ENCODE peak calls at places on chromosomes 6 and 20, in five cellular contexts. M is left ventricle myocardium inferior, O is fibroblast of the aortic adventitia, Z is heart left ventricle, F is prostate gland. N is an unnamed sample.
A peak's percentile ranks its signal among the peaks of the same experiment; 100 is the strongest.

GRCh38 chr20:56624786-56625681 is 4.1 kb upstream of the TFAP2C start:
- DNase-seq in F (no peak), O (no peak), Z (no peak), M (no peak), N (no peak)

GRCh38 chr6:33205172-33206026 is 944 bp downstream of the HSD17B8 start:
- DNase-seq in O (no peak), F (no peak), Z (no peak), M (no peak), N (no peak)

GRCh38 chr6:157223486-157223885 is 99.8 kb downstream of the TMEM242 start:
- DNase-seq in Z (no peak), F (no peak), M (no peak), O (no peak), N (no peak)

GRCh38 chr6:167898673-167899311 is 72.1 kb downstream of the AFDN start:
- DNase-seq in O (peak; percentile 71), F (no peak), M (no peak), Z (no peak), N (no peak)

GRCh38 chr20:38145094-38146075 is 19.7 kb downstream of the TGM2 start:
- DNase-seq in O (peak; percentile 39), M (no peak), F (no peak), Z (no peak), N (no peak)

GRCh38 chr6:24925661-24926060 is 10.1 kb downstream of the RIPOR2 start:
- DNase-seq in M (no peak), O (no peak), F (no peak), Z (no peak), N (no peak)

GRCh38 chr6:106390088-106390487 is 29.6 kb downstream of the CRYBG1 start:
- DNase-seq in F (no peak), M (no peak), Z (no peak), O (no peak), N (no peak)

GRCh38 chr20:43899274-43899878 is 15.3 kb upstream of the TOX2 start:
- DNase-seq in F (no peak), O (no peak), Z (no peak), M (no peak), N (no peak)

GRCh38 chr20:45987108-45987780 is 15.2 kb upstream of the ZNF335 start:
- DNase-seq in F (peak; percentile 38), M (peak; percentile 68), Z (peak; percentile 59), O (peak; percentile 50), N (peak; percentile 67)

GRCh38 chr6:169950558-169950957 is 199.1 kb downstream of the ERMARD start:
- DNase-seq in O (no peak), Z (no peak), F (peak; percentile 36), M (no peak), N (peak; percentile 43)

GRCh38 chr6:132967871-132968270 is 153.5 kb downstream of the RPS12 start:
- DNase-seq in M (no peak), Z (no peak), O (no peak), F (no peak), N (no peak)

GRCh38 chr20:35146299-35146921 is 726 bp downstream of the EDEM2 start:
- DNase-seq in O (no peak), Z (peak; percentile 22), F (no peak), M (no peak), N (peak; percentile 30)

GRCh38 chr6:39344821-39345280 is 22.3 kb upstream of the KCNK16 start:
- DNase-seq in M (no peak), O (peak; percentile 2), F (no peak), Z (no peak), N (no peak)

GRCh38 chr6:16800942-16801341 is 39.7 kb upstream of the ATXN1 start:
- DNase-seq in F (no peak), O (peak; percentile 60), M (no peak), Z (no peak), N (no peak)

GRCh38 chr6:158039571-158040050 is 57.9 kb downstream of the SYNJ2 start:
- DNase-seq in Z (no peak), O (no peak), F (no peak), M (peak; percentile 29), N (no peak)

GRCh38 chr6:4780360-4780812 is 4.2 kb downstream of the CDYL start:
- DNase-seq in Z (no peak), F (no peak), O (peak; percentile 46), M (no peak), N (peak; percentile 11)

GRCh38 chr6:123569575-123569974 is 67.2 kb downstream of the TRDN start:
- DNase-seq in O (no peak), F (no peak), Z (no peak), M (no peak), N (no peak)

GRCh38 chr6:39366875-39367618 is 44.5 kb upstream of the KCNK16 start:
- DNase-seq in O (no peak), F (no peak), Z (no peak), M (no peak), N (peak; percentile 35)

GRCh38 chr6:61193771-61194170 is 1092.3 kb downstream of the KHDRBS2 start:
- DNase-seq in F (no peak), Z (no peak), M (no peak), O (no peak), N (no peak)

GRCh38 chr6:152478377-152479010 is 158.7 kb downstream of the SYNE1 start:
- DNase-seq in M (no peak), O (no peak), F (no peak), Z (no peak), N (no peak)

GRCh38 chr6:121666809-121667208 is 231.4 kb downstream of the GJA1 start:
- DNase-seq in Z (no peak), M (no peak), O (peak; percentile 83), F (no peak), N (no peak)

GRCh38 chr20:58778774-58779173 is 71.9 kb downstream of the GNAS-AS1 start:
- DNase-seq in O (no peak), Z (no peak), F (no peak), M (no peak), N (no peak)

DNA sequence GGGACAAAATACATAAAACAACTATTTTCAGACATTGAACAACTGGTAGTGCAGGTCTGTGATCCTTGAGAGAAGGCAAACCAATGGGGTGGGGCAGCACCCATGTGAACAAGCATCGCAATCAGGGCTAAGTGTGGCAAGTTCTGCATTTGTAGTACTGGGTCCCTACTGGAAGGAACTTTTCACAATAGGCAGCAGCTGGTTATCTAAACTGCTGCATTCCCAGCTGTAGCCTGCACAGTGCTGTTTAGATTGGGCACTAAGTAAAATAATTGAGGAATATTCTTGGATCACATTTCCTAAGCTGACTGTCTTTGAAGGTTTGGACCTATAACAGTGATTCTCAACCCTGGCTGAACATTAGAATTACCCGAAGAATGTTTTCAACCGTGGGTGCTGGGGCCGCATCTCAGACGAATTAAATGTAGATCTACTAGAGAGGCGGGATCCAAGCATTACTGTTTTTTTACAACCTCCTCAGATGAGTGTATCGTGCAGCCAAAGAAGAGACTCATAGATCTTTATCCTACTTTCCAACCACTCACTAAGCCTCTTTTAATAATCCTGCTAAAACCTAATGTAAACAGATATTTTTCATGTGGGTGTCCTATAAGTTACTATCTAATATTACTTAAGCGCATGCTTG is 12.4 kb upstream of the MAP3K4 start:
- DNase-seq in F (no peak), M (no peak), Z (no peak), O (peak; percentile 61), N (no peak)
- TF ChIP-seq CTCF in F (no peak), M (no peak), Z (no peak), O (peak; percentile 33), N (no peak)

GRCh38 chr6:71134929-71135642 is 153.5 kb upstream of the OGFRL1 start:
- DNase-seq in Z (no peak), M (no peak), F (no peak), O (no peak), N (no peak)

GRCh38 chr6:71139249-71139648 is 149.4 kb upstream of the OGFRL1 start:
- DNase-seq in M (no peak), Z (no peak), O (peak; percentile 2), F (no peak), N (no peak)

GRCh38 chr6:71138416-71138815 is 150.2 kb upstream of the OGFRL1 start:
- DNase-seq in Z (no peak), F (no peak), M (no peak), O (no peak), N (no peak)
- TF ChIP-seq CTCF in Z (no peak), F (no peak), M (no peak), O (no peak), N (no peak)

DNA sequence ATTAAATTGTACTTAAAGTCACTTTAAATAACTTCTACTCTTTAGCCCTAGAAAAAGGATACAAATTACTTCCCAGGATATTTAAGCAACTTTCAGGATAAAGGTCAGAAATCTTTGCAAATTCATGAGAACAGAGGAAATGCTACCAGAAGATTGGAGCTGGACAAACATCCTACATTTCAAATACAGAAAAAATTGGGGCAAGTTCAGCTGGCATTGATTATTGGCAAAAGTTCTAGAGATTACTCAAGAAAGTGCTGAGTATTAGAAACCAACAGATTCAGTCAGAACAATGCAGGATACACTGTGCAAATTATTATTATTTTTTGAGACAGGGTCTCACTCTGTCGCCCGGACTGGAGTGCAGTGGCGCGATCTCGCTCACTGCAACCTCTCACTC is 6.0 kb downstream of the SLC22A23 start:
- DNase-seq in O (peak; percentile 73), M (no peak), Z (no peak), F (no peak), N (no peak)
- TF ChIP-seq CTCF in O (no peak), M (no peak), Z (no peak), F (no peak), N (no peak)

DNA sequence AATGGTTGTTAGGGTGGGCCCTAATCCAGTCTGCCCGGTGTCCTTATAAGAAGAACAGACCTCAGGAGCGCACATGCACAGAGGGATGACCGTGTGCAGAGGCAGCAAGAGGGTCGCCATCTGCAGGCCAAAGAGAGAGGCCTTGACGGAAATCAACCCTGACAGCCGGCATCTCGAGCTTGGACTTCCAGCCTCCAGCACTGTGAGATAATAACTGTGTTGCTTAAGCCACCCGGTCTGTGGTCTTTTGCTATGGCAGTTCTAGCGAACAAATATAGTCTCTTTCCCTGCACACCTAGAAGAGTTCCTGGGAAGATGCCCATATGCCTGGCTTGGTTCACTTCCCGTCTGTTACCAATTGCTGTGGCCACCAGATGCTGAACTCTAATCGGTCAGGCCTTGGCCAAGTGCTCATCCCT is 35.3 kb upstream of the PTGIS start:
- DNase-seq in M (peak; percentile 46), F (no peak), O (peak; percentile 76), Z (no peak), N (no peak)
- TF ChIP-seq CTCF in M (peak; percentile 45), F (no peak), O (peak; percentile 51), Z (peak; percentile 40), N (no peak)

DNA sequence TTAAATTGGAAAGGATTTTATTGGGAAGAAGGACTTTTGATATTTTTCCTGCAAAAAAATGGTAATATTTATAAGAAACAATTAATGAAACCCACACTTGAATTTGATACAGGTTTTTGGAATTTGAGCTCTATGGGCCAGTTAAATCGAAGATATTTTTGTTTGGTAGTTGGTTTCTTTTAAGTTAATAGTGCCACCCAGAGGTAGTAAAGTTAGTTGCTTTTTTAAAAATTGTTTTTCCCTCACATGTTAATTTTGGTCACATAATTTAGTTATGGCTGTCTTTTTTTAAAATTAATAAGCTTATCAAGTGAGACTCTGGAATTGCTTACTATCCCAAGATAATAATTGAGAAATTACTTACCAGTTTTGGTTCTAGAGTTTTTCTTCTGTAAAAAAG is 7.1 kb downstream of the PRIM2 start:
- DNase-seq in O (peak; percentile 57), F (no peak), Z (no peak), M (no peak), N (no peak)
- TF ChIP-seq CTCF in O (peak; percentile 50), F (no peak), Z (peak; percentile 52), M (peak; percentile 56), N (no peak)